ENCODE peak calls at places on chromosomes 13 and 19, in six cellular contexts. R is stomach, B is adrenal gland, C is K562, S is tibial nerve, V is body of pancreas. W is an unnamed sample.

GRCh38 chr13:37313383-37313782 is 207.9 kb upstream of the CSNK1A1L start:
- DNase-seq in V (no peak), S (no peak), R (no peak), C (no peak), B (no peak), W (no peak)

GRCh38 chr19:6914321-6914720 is 26.9 kb downstream of the ADGRE1 start:
- DNase-seq in R (no peak), C (no peak), V (no peak), B (no peak), S (no peak), W (no peak)

GRCh38 chr19:52507266-52507665 is 20.2 kb upstream of the ZNF808 start:
- DNase-seq in R (no peak), B (no peak), C (no peak), S (no peak), V (no peak), W (no peak)

GRCh38 chr13:35906636-35907035 is 224.5 kb downstream of the DCLK1 start:
- DNase-seq in B (no peak), R (no peak), C (no peak), V (no peak), S (no peak), W (no peak)

GRCh38 chr13:23679214-23679613 is 109.0 kb downstream of the TNFRSF19 start:
- DNase-seq in R (no peak), B (no peak), V (no peak), C (no peak), S (no peak), W (no peak)

GRCh38 chr13:63085851-63086250 is 1670.2 kb upstream of the PCDH20 start:
- DNase-seq in R (no peak), C (no peak), B (no peak), S (no peak), V (no peak), W (no peak)

GRCh38 chr19:37594982-37595382 is 306 bp downstream of the ZNF540 start:
- DNase-seq in S (peak), B (peak), V (peak), R (peak), C (peak), W (peak)

GRCh38 chr13:92564942-92565341 is 661.7 kb upstream of the GPC6 start:
- DNase-seq in V (no peak), C (no peak), S (no peak), B (no peak), R (no peak), W (no peak)

GRCh38 chr13:80473695-80474094 is 132.8 kb upstream of the SPRY2 start:
- DNase-seq in R (no peak), V (no peak), S (no peak), C (no peak), B (no peak), W (no peak)

GRCh38 chr19:7247160-7247559 is 47.1 kb downstream of the INSR start:
- DNase-seq in V (no peak), B (peak), S (no peak), R (no peak), C (no peak), W (no peak)

GRCh38 chr13:100976993-100977392 is 302.4 kb upstream of the TMTC4 start:
- DNase-seq in V (no peak), B (no peak), R (no peak), S (no peak), C (no peak), W (no peak)

GRCh38 chr13:37429976-37430375 is 168.6 kb downstream of the POSTN start:
- DNase-seq in V (no peak), C (no peak), R (no peak), B (no peak), S (no peak), W (no peak)

GRCh38 chr19:33350538-33351309 is 22.8 kb upstream of the CEBPG start:
- DNase-seq in V (no peak), S (no peak), C (no peak), R (no peak), B (no peak), W (no peak)

GRCh38 chr13:71169125-71169524 is 697.9 kb downstream of the DACH1 start:
- DNase-seq in R (no peak), S (no peak), C (no peak), V (no peak), B (no peak), W (no peak)

GRCh38 chr19:29884466-29884865 is 57.6 kb upstream of the URI1 start:
- DNase-seq in S (no peak), B (peak), R (no peak), V (no peak), C (no peak), W (peak)

GRCh38 chr13:89554801-89555200 is 1792.7 kb upstream of the MIR17HG start:
- DNase-seq in C (no peak), B (no peak), S (no peak), R (no peak), V (no peak), W (no peak)

GRCh38 chr19:17001603-17002183 is 24.9 kb downstream of the CPAMD8 start:
- DNase-seq in S (no peak), C (no peak), R (no peak), V (no peak), B (no peak), W (no peak)

GRCh38 chr13:32695602-32696250 is 109.5 kb downstream of the PDS5B start:
- DNase-seq in B (no peak), S (no peak), V (no peak), C (no peak), R (no peak), W (no peak)

GRCh38 chr19:5452594-5453565 is 2.3 kb upstream of the ZNRF4 start:
- DNase-seq in C (peak), V (no peak), R (no peak), B (no peak), S (no peak), W (peak)

GRCh38 chr19:3270908-3271307 is 46.4 kb downstream of the CELF5 start:
- DNase-seq in B (no peak), V (no peak), R (no peak), S (no peak), C (peak), W (peak)

GRCh38 chr13:37617162-37617561 is 18.6 kb upstream of the POSTN start:
- DNase-seq in C (no peak), S (no peak), B (no peak), R (no peak), V (no peak), W (no peak)

GRCh38 chr19:2771786-2772674 is 11.0 kb downstream of the SGTA start:
- DNase-seq in V (no peak), S (no peak), C (no peak), R (no peak), B (no peak), W (no peak)

GRCh38 chr19:39996218-39996810 is 546 bp upstream of the ZNF546 start:
- DNase-seq in C (peak), V (no peak), B (peak), R (no peak), S (no peak), W (peak)

GRCh38 chr13:111846396-111847174 is 220.4 kb upstream of the SOX1 start:
- DNase-seq in B (no peak), C (no peak), V (no peak), R (no peak), S (no peak), W (no peak)

GRCh38 chr13:50529154-50529882 is 314.2 kb downstream of the DLEU7 start:
- DNase-seq in C (peak), B (peak), V (peak), R (peak), S (peak), W (peak)

GRCh38 chr13:112980441-112980840 is 11.4 kb downstream of the MCF2L start:
- DNase-seq in C (no peak), R (no peak), S (no peak), V (no peak), B (no peak), W (no peak)

GRCh38 chr13:106691251-106691650 is 123.3 kb upstream of the ARGLU1 start:
- DNase-seq in V (no peak), S (no peak), B (no peak), C (no peak), R (no peak), W (no peak)

GRCh38 chr13:102484329-102484728 is 82.5 kb upstream of the FGF14 start:
- DNase-seq in V (no peak), S (no peak), R (no peak), C (no peak), B (no peak), W (no peak)

GRCh38 chr19:5948697-5949564 is 29.0 kb downstream of the RANBP3 start:
- DNase-seq in S (no peak), R (no peak), B (no peak), V (no peak), C (no peak), W (no peak)

GRCh38 chr13:113532156-113532806 is 41.8 kb upstream of the DCUN1D2 start:
- DNase-seq in S (no peak), R (no peak), B (no peak), V (no peak), C (no peak), W (peak)

GRCh38 chr13:50453238-50453637 is 390.3 kb downstream of the DLEU7 start:
- DNase-seq in S (no peak), R (no peak), C (no peak), B (no peak), V (no peak), W (no peak)

GRCh38 chr19:2554856-2555255 is 78.9 kb downstream of the GADD45B start:
- DNase-seq in S (no peak), B (no peak), C (no peak), V (no peak), R (no peak), W (no peak)

GRCh38 chr19:31292639-31293185 is 56.5 kb downstream of the TSHZ3 start:
- DNase-seq in R (no peak), V (no peak), B (no peak), S (no peak), C (no peak), W (no peak)

GRCh38 chr19:31290926-31291590 is 58.2 kb downstream of the TSHZ3 start:
- DNase-seq in B (no peak), V (no peak), S (no peak), C (no peak), R (no peak), W (no peak)

GRCh38 chr19:31297991-31298390 is 51.2 kb downstream of the TSHZ3 start:
- DNase-seq in V (no peak), S (no peak), R (no peak), C (no peak), B (no peak), W (no peak)

GRCh38 chr19:31296741-31297390 is 52.4 kb downstream of the TSHZ3 start:
- DNase-seq in C (no peak), B (no peak), R (no peak), V (no peak), S (no peak), W (no peak)

GRCh38 chr19:31294189-31294588 is 55.0 kb downstream of the TSHZ3 start:
- DNase-seq in V (no peak), S (no peak), C (no peak), B (no peak), R (no peak), W (no peak)
- H3K4me3 ChIP-seq in V (no peak), S (no peak), C (no peak), B (no peak), R (no peak), W (no peak)

GRCh38 chr13:99908129-99908805 is 63.3 kb downstream of the ZIC5 start:
- DNase-seq in S (no peak), V (peak), B (no peak), R (peak), C (no peak), W (no peak)

GRCh38 chr13:99905814-99906213 is 65.8 kb downstream of the ZIC5 start:
- DNase-seq in S (no peak), B (no peak), C (no peak), R (no peak), V (no peak), W (no peak)

GRCh38 chr13:99907038-99907437 is 64.5 kb downstream of the ZIC5 start:
- DNase-seq in R (no peak), C (no peak), S (no peak), V (no peak), B (no peak), W (no peak)

GRCh38 chr13:99909097-99909835 is 62.3 kb downstream of the ZIC5 start:
- DNase-seq in R (no peak), S (no peak), V (no peak), C (no peak), B (no peak), W (no peak)

GRCh38 chr13:99907627-99908026 is 63.9 kb downstream of the ZIC5 start:
- DNase-seq in V (no peak), R (no peak), S (no peak), B (no peak), C (no peak), W (no peak)
- TF ChIP-seq CTCF in V (no peak), R (no peak), S (no peak), B (no peak), C (no peak), W (no peak)

DNA sequence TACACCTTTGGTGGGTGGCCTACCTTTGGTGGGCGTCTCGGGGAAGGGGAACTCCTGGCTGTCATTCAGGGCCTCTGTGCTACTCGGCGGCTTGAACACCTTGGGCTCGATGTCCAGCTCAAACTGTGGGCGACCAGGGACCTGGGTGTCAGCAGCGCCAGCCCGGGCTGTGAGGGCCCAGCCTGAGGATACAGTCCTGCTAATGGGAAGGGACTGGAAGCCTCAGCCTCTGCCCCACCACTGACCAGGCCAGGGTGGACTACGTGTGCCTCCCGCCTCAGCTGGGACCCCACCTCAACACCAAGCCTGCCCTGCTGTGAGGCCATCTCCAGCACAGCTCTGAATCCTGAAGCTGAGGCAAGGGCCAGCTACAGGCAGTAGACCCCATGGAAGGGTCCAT is 7.7 kb downstream of the TMEM259 start:
- DNase-seq in B (no peak), S (no peak), V (no peak), R (no peak), C (no peak), W (no peak)
- TF ChIP-seq POLR2A in B (no peak), S (no peak), V (no peak), R (no peak), C (peak), W (no peak)

GRCh38 chr13:98496966-98497365 is 79.9 kb downstream of the STK24 start:
- DNase-seq in V (no peak), R (no peak), C (no peak), B (no peak), S (no peak), W (no peak)

GRCh38 chr13:98494769-98495168 is 82.1 kb downstream of the STK24 start:
- DNase-seq in V (no peak), R (no peak), S (no peak), B (no peak), C (no peak), W (no peak)

GRCh38 chr13:98493035-98493401 is 83.9 kb downstream of the STK24 start:
- DNase-seq in B (no peak), R (no peak), S (no peak), V (no peak), C (no peak), W (no peak)

GRCh38 chr13:98496239-98496668 is 80.7 kb downstream of the STK24 start:
- DNase-seq in B (no peak), S (peak), C (no peak), V (no peak), R (no peak), W (no peak)

GRCh38 chr13:98495627-98496238 is 81.2 kb downstream of the STK24 start:
- DNase-seq in V (no peak), C (no peak), R (no peak), B (no peak), S (no peak), W (no peak)
- H3K4me3 ChIP-seq in V (no peak), C (no peak), R (no peak), B (no peak), S (no peak), W (no peak)

GRCh38 chr19:56301152-56301551 is 13.5 kb downstream of the ZSCAN5A start:
- DNase-seq in B (no peak), C (no peak), V (no peak), S (no peak), R (no peak), W (no peak)
- TF ChIP-seq CTCF in B (no peak), C (no peak), V (no peak), S (no peak), R (no peak), W (peak)

GRCh38 chr19:18157465-18158063 is 4.6 kb downstream of the PIK3R2 start:
- DNase-seq in R (no peak), B (peak), C (no peak), S (no peak), V (no peak), W (peak)
- TF ChIP-seq POLR2A in R (no peak), B (no peak), C (no peak), S (no peak), V (no peak), W (no peak)

GRCh38 chr19:55453861-55454260 is 7.6 kb downstream of the ISOC2 start:
- DNase-seq in R (no peak), B (no peak), S (no peak), C (no peak), V (no peak), W (peak)

GRCh38 chr19:55452381-55453325 is 8.8 kb downstream of the ISOC2 start:
- DNase-seq in V (peak), R (peak), S (peak), B (peak), C (peak), W (peak)

GRCh38 chr19:55451522-55452380 is 8.7 kb upstream of the SHISA7 start:
- DNase-seq in B (no peak), C (peak), S (no peak), V (no peak), R (no peak), W (no peak)

GRCh38 chr19:55449469-55449868 is 6.4 kb upstream of the SHISA7 start:
- DNase-seq in R (no peak), V (no peak), C (no peak), B (no peak), S (no peak), W (no peak)

GRCh38 chr19:55451163-55451521 is 8.0 kb upstream of the SHISA7 start:
- DNase-seq in C (no peak), B (no peak), S (no peak), R (no peak), V (no peak), W (no peak)
- H3K4me3 ChIP-seq in C (no peak), B (no peak), S (peak), R (no peak), V (no peak), W (peak)

GRCh38 chr19:17999685-18000479 is 8.1 kb upstream of the ARRDC2 start:
- DNase-seq in S (no peak), B (no peak), C (peak), R (no peak), V (no peak), W (no peak)

GRCh38 chr19:18001837-18002345 is 6.1 kb upstream of the ARRDC2 start:
- DNase-seq in V (no peak), R (no peak), B (no peak), C (no peak), S (no peak), W (no peak)

GRCh38 chr19:18000480-18000980 is 7.4 kb upstream of the ARRDC2 start:
- DNase-seq in C (no peak), R (no peak), V (no peak), S (no peak), B (no peak), W (no peak)

GRCh38 chr19:18000981-18001836 is 6.8 kb upstream of the ARRDC2 start:
- DNase-seq in S (peak), C (peak), V (peak), R (peak), B (peak), W (peak)

GRCh38 chr19:18002347-18002850 is 5.6 kb upstream of the ARRDC2 start:
- DNase-seq in S (no peak), B (peak), R (no peak), V (no peak), C (no peak), W (no peak)
- TF ChIP-seq CTCF in S (no peak), B (no peak), R (no peak), V (no peak), C (no peak), W (no peak)

GRCh38 chr13:45658586-45659235 is 43.2 kb upstream of the ERICH6B start:
- DNase-seq in V (no peak), R (no peak), S (no peak), C (no peak), B (no peak), W (no peak)
- TF ChIP-seq POLR2A in V (no peak), R (no peak), S (no peak), C (no peak), B (no peak), W (no peak)

W was measured in testis.